ENCODE peak calls at places on chromosome 3, in ten cellular contexts. One of them, this sample, is unnamed.

GRCh38 chr3:48125026-48125704 is 63.1 kb downstream of the CDC25A start:
- DNase-seq in HepG2: no peak
- DNase-seq in adrenal gland: peak; percentile 73
- DNase-seq in breast epithelium: no peak
- DNase-seq in tibial nerve: no peak
- DNase-seq in heart left ventricle: no peak
- DNase-seq in transverse colon: no peak
- DNase-seq in gastrocnemius medialis: no peak
- DNase-seq in IMR-90: peak; percentile 91
- DNase-seq in body of pancreas: peak; percentile 20
- DNase-seq in this sample: no peak

GRCh38 chr3:65873869-65874268 is 164.8 kb downstream of the MAGI1 start:
- DNase-seq in IMR-90: no peak
- DNase-seq in HepG2: no peak
- DNase-seq in heart left ventricle: no peak
- DNase-seq in tibial nerve: no peak
- DNase-seq in transverse colon: no peak
- DNase-seq in body of pancreas: no peak
- DNase-seq in gastrocnemius medialis: no peak
- DNase-seq in adrenal gland: no peak
- DNase-seq in breast epithelium: no peak
- DNase-seq in this sample: no peak

GRCh38 chr3:63523100-63523499 is 129.4 kb upstream of the SNTN start:
- DNase-seq in adrenal gland: no peak
- DNase-seq in breast epithelium: no peak
- DNase-seq in transverse colon: no peak
- DNase-seq in gastrocnemius medialis: no peak
- DNase-seq in tibial nerve: no peak
- DNase-seq in IMR-90: no peak
- DNase-seq in heart left ventricle: no peak
- DNase-seq in body of pancreas: no peak
- DNase-seq in HepG2: no peak
- DNase-seq in this sample: no peak

GRCh38 chr3:64138046-64138445 is 87.2 kb downstream of the PRICKLE2 start:
- DNase-seq in HepG2: peak; percentile 11
- DNase-seq in adrenal gland: no peak
- DNase-seq in gastrocnemius medialis: no peak
- DNase-seq in heart left ventricle: no peak
- DNase-seq in IMR-90: no peak
- DNase-seq in body of pancreas: no peak
- DNase-seq in tibial nerve: no peak
- DNase-seq in breast epithelium: no peak
- DNase-seq in transverse colon: no peak
- DNase-seq in this sample: no peak

GRCh38 chr3:138642226-138642926 is 33.8 kb downstream of the FAIM start:
- DNase-seq in heart left ventricle: no peak
- DNase-seq in adrenal gland: no peak
- DNase-seq in breast epithelium: no peak
- DNase-seq in IMR-90: no peak
- DNase-seq in HepG2: no peak
- DNase-seq in body of pancreas: no peak
- DNase-seq in tibial nerve: no peak
- DNase-seq in gastrocnemius medialis: no peak
- DNase-seq in transverse colon: no peak
- DNase-seq in this sample: no peak

GRCh38 chr3:67875338-67875737 is 220.9 kb upstream of the SUCLG2 start:
- DNase-seq in HepG2: peak; percentile 50
- DNase-seq in transverse colon: no peak
- DNase-seq in heart left ventricle: no peak
- DNase-seq in breast epithelium: no peak
- DNase-seq in IMR-90: peak; percentile 3
- DNase-seq in adrenal gland: peak; percentile 58
- DNase-seq in body of pancreas: peak; percentile 22
- DNase-seq in tibial nerve: no peak
- DNase-seq in gastrocnemius medialis: no peak
- DNase-seq in this sample: no peak

GRCh38 chr3:51975857-51976549 is 1.1 kb downstream of the ABHD14A start:
- DNase-seq in HepG2: peak; percentile 50
- DNase-seq in heart left ventricle: peak; percentile 82
- DNase-seq in tibial nerve: peak; percentile 73
- DNase-seq in body of pancreas: peak; percentile 66
- DNase-seq in IMR-90: peak; percentile 64
- DNase-seq in breast epithelium: peak; percentile 67
- DNase-seq in gastrocnemius medialis: no peak
- DNase-seq in adrenal gland: peak; percentile 85
- DNase-seq in transverse colon: peak; percentile 75
- DNase-seq in this sample: peak; percentile 66

GRCh38 chr3:30747771-30748281 is 141.4 kb downstream of the TGFBR2 start:
- DNase-seq in breast epithelium: no peak
- DNase-seq in HepG2: peak; percentile 55
- DNase-seq in heart left ventricle: no peak
- DNase-seq in transverse colon: no peak
- DNase-seq in tibial nerve: no peak
- DNase-seq in gastrocnemius medialis: no peak
- DNase-seq in IMR-90: peak; percentile 79
- DNase-seq in body of pancreas: no peak
- DNase-seq in adrenal gland: no peak
- DNase-seq in this sample: no peak

GRCh38 chr3:155637567-155637966 is 107.3 kb downstream of the PLCH1 start:
- DNase-seq in body of pancreas: no peak
- DNase-seq in HepG2: no peak
- DNase-seq in heart left ventricle: no peak
- DNase-seq in IMR-90: no peak
- DNase-seq in tibial nerve: no peak
- DNase-seq in transverse colon: no peak
- DNase-seq in gastrocnemius medialis: no peak
- DNase-seq in breast epithelium: no peak
- DNase-seq in adrenal gland: no peak
- DNase-seq in this sample: no peak

GRCh38 chr3:143840636-143841035 is 7.6 kb downstream of the SLC9A9 start:
- DNase-seq in transverse colon: no peak
- DNase-seq in breast epithelium: no peak
- DNase-seq in tibial nerve: no peak
- DNase-seq in IMR-90: no peak
- DNase-seq in adrenal gland: no peak
- DNase-seq in HepG2: no peak
- DNase-seq in heart left ventricle: no peak
- DNase-seq in body of pancreas: no peak
- DNase-seq in gastrocnemius medialis: no peak
- DNase-seq in this sample: no peak

GRCh38 chr3:112074616-112075497 is 11.3 kb upstream of the C3orf52 start:
- DNase-seq in HepG2: peak; percentile 82
- DNase-seq in tibial nerve: no peak
- DNase-seq in body of pancreas: peak; percentile 68
- DNase-seq in IMR-90: peak; percentile 97
- DNase-seq in breast epithelium: no peak
- DNase-seq in gastrocnemius medialis: no peak
- DNase-seq in transverse colon: peak; percentile 60
- DNase-seq in adrenal gland: peak; percentile 54
- DNase-seq in heart left ventricle: no peak
- DNase-seq in this sample: no peak

GRCh38 chr3:114711321-114711891 is 417.6 kb downstream of the TIGIT start:
- DNase-seq in tibial nerve: no peak
- DNase-seq in heart left ventricle: no peak
- DNase-seq in transverse colon: no peak
- DNase-seq in gastrocnemius medialis: no peak
- DNase-seq in adrenal gland: no peak
- DNase-seq in breast epithelium: no peak
- DNase-seq in HepG2: no peak
- DNase-seq in body of pancreas: no peak
- DNase-seq in IMR-90: no peak
- DNase-seq in this sample: no peak

GRCh38 chr3:72797773-72798543 is 50.3 kb downstream of the SHQ1 start:
- DNase-seq in gastrocnemius medialis: no peak
- DNase-seq in breast epithelium: no peak
- DNase-seq in adrenal gland: peak; percentile 34
- DNase-seq in heart left ventricle: peak; percentile 70
- DNase-seq in IMR-90: peak; percentile 41
- DNase-seq in tibial nerve: no peak
- DNase-seq in HepG2: peak; percentile 5
- DNase-seq in body of pancreas: peak; percentile 28
- DNase-seq in transverse colon: peak; percentile 17
- DNase-seq in this sample: no peak

GRCh38 chr3:115537669-115538068 is 85.6 kb upstream of the GAP43 start:
- DNase-seq in transverse colon: no peak
- DNase-seq in gastrocnemius medialis: no peak
- DNase-seq in body of pancreas: no peak
- DNase-seq in breast epithelium: no peak
- DNase-seq in tibial nerve: no peak
- DNase-seq in HepG2: no peak
- DNase-seq in adrenal gland: no peak
- DNase-seq in heart left ventricle: no peak
- DNase-seq in IMR-90: no peak
- DNase-seq in this sample: no peak

GRCh38 chr3:65006300-65006739 is 318.5 kb upstream of the ADAMTS9 start:
- DNase-seq in IMR-90: peak; percentile 18
- DNase-seq in tibial nerve: no peak
- DNase-seq in HepG2: no peak
- DNase-seq in body of pancreas: no peak
- DNase-seq in adrenal gland: no peak
- DNase-seq in heart left ventricle: no peak
- DNase-seq in breast epithelium: no peak
- DNase-seq in gastrocnemius medialis: no peak
- DNase-seq in transverse colon: no peak
- DNase-seq in this sample: no peak

GRCh38 chr3:69081583-69082262 is 1.6 kb upstream of the UBA3 start:
- DNase-seq in breast epithelium: no peak
- DNase-seq in adrenal gland: no peak
- DNase-seq in heart left ventricle: no peak
- DNase-seq in gastrocnemius medialis: peak; percentile 68
- DNase-seq in tibial nerve: no peak
- DNase-seq in IMR-90: no peak
- DNase-seq in transverse colon: no peak
- DNase-seq in body of pancreas: no peak
- DNase-seq in HepG2: no peak
- DNase-seq in this sample: no peak

GRCh38 chr3:100210777-100211145 is 50.0 kb upstream of the TBC1D23 start:
- DNase-seq in body of pancreas: no peak
- DNase-seq in gastrocnemius medialis: no peak
- DNase-seq in breast epithelium: no peak
- DNase-seq in tibial nerve: no peak
- DNase-seq in HepG2: no peak
- DNase-seq in heart left ventricle: no peak
- DNase-seq in transverse colon: no peak
- DNase-seq in adrenal gland: no peak
- DNase-seq in IMR-90: peak; percentile 95
- DNase-seq in this sample: no peak
- H3K4me3 ChIP-seq in body of pancreas: no peak overlapping the region
- H3K4me3 ChIP-seq in gastrocnemius medialis: no peak overlapping the region
- H3K4me3 ChIP-seq in breast epithelium: no peak overlapping the region
- H3K4me3 ChIP-seq in tibial nerve: no peak overlapping the region
- H3K4me3 ChIP-seq in HepG2: no peak overlapping the region
- H3K4me3 ChIP-seq in heart left ventricle: no peak overlapping the region
- H3K4me3 ChIP-seq in transverse colon: no peak overlapping the region
- H3K4me3 ChIP-seq in adrenal gland: no peak overlapping the region
- H3K4me3 ChIP-seq in IMR-90: no peak overlapping the region
- H3K4me3 ChIP-seq in this sample: no peak overlapping the region

DNA sequence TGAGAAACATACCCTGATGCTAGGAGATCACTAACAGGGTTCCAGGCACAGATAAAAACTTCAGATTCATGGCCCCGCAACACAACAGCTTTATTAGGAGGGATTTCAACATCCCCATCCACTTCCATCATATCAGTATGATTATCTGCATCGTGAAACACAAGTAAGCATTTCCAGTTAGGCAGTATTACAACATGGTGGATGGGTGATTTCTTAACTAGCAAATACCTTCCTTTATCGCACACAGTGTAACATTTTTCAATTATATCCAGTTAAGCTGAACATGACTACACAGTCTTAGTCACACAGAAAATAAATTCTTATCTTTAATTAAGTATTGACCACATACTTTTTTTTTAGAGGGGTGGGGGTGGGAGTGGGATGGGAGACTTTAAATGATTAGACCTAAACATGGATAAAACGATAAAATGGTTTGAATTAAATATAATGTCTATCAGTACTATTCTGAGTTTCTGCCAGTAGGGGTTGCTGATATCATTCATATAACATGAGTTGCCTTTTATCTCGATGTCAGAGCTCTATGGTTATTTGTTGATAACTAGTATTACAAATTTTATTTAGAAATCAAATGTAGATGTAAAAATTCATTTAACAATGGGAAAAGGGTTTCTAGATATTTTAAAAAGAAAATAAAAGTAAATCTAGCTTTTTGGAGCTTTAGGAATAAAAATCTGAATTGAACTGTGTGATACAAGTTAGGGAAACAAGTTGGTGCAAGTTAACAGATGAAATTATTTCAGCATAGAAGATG is 146.6 kb downstream of the TBL1XR1 start:
- DNase-seq in breast epithelium: no peak
- DNase-seq in tibial nerve: no peak
- DNase-seq in adrenal gland: no peak
- DNase-seq in heart left ventricle: no peak
- DNase-seq in gastrocnemius medialis: no peak
- DNase-seq in body of pancreas: no peak
- DNase-seq in transverse colon: no peak
- DNase-seq in IMR-90: peak; percentile 64
- DNase-seq in HepG2: peak; percentile 13
- DNase-seq in this sample: no peak
- TF ChIP-seq CTCF in breast epithelium: peak; percentile 59
- TF ChIP-seq CTCF in tibial nerve: peak; percentile 71
- TF ChIP-seq CTCF in adrenal gland: peak; percentile 66
- TF ChIP-seq CTCF in heart left ventricle: peak; percentile 69
- TF ChIP-seq CTCF in gastrocnemius medialis: peak; percentile 68
- TF ChIP-seq CTCF in body of pancreas: peak; percentile 76
- TF ChIP-seq CTCF in transverse colon: peak; percentile 75
- TF ChIP-seq CTCF in IMR-90: peak; percentile 64
- TF ChIP-seq CTCF in HepG2: peak; percentile 38
- TF ChIP-seq CTCF in this sample: no peak

GRCh38 chr3:168707900-168708299 is 612.2 kb upstream of the GOLIM4 start:
- DNase-seq in breast epithelium: no peak
- DNase-seq in HepG2: no peak
- DNase-seq in heart left ventricle: no peak
- DNase-seq in gastrocnemius medialis: no peak
- DNase-seq in IMR-90: no peak
- DNase-seq in body of pancreas: no peak
- DNase-seq in transverse colon: no peak
- DNase-seq in adrenal gland: no peak
- DNase-seq in tibial nerve: no peak
- DNase-seq in this sample: no peak
- TF ChIP-seq POLR2A in breast epithelium: no peak
- TF ChIP-seq POLR2A in HepG2: no peak
- TF ChIP-seq POLR2A in heart left ventricle: no peak
- TF ChIP-seq POLR2A in gastrocnemius medialis: no peak
- TF ChIP-seq POLR2A in IMR-90: no peak
- TF ChIP-seq POLR2A in body of pancreas: no peak
- TF ChIP-seq POLR2A in transverse colon: no peak
- TF ChIP-seq POLR2A in adrenal gland: no peak
- TF ChIP-seq POLR2A in tibial nerve: no peak
- TF ChIP-seq POLR2A in this sample: no peak

DNA sequence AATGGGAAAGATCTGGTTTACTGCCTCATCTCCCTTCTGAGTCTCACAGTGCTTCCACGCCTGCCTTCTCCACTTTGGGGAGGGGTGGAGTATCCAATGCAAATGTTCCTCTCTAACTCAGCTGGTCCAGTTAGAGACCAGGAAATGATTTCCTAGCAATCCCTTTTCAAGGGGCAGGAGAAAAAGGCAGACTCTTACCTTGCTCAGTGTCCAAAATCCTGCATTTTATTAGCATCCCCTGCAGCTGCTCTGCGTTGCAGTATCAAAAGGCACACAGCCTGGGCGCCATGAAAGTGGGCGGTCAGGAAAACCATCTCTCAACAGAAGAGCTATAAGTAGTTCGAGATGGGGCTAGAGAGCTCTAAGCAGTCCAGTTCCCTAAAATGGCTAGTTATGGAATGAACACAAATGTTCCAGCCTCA is 451.6 kb downstream of the FOXP1 start:
- DNase-seq in heart left ventricle: no peak
- DNase-seq in IMR-90: no peak
- DNase-seq in gastrocnemius medialis: no peak
- DNase-seq in transverse colon: no peak
- DNase-seq in body of pancreas: no peak
- DNase-seq in adrenal gland: no peak
- DNase-seq in breast epithelium: no peak
- DNase-seq in HepG2: no peak
- DNase-seq in tibial nerve: no peak
- DNase-seq in this sample: no peak
- H3K4me3 ChIP-seq in heart left ventricle: peak overlapping the region; percentile 57
- H3K4me3 ChIP-seq in IMR-90: no peak overlapping the region
- H3K4me3 ChIP-seq in gastrocnemius medialis: no peak overlapping the region
- H3K4me3 ChIP-seq in transverse colon: peak overlapping the region; percentile 64
- H3K4me3 ChIP-seq in body of pancreas: no peak overlapping the region
- H3K4me3 ChIP-seq in adrenal gland: no peak overlapping the region
- H3K4me3 ChIP-seq in breast epithelium: no peak overlapping the region
- H3K4me3 ChIP-seq in HepG2: no peak overlapping the region
- H3K4me3 ChIP-seq in tibial nerve: no peak overlapping the region
- H3K4me3 ChIP-seq in this sample: no peak overlapping the region